ENCODE peak calls at places on chromosomes 2 and 18, in nine cellular contexts. K, V, Z, S, E, W, J, H and N are unnamed samples.

GRCh38 chr2:42693688-42694479 is 70.1 kb downstream of the OXER1 start:
- DNase-seq in S (no peak), V (no peak), Z (no peak), E (no peak), K (no peak), H (no peak), W (no peak), J (no peak), N (no peak)

GRCh38 chr18:13658444-13659204 is 67.7 kb downstream of the FAM210A start:
- DNase-seq in E (no peak), W (no peak), H (no peak), S (no peak), V (no peak), Z (no peak), J (no peak), K (no peak), N (no peak)

GRCh38 chr2:97774425-97774824 is 61.0 kb downstream of the ZAP70 start:
- DNase-seq in K (no peak), S (peak), E (no peak), W (no peak), H (no peak), V (no peak), Z (no peak), J (no peak), N (no peak)

GRCh38 chr2:10301946-10302478 is 692 bp upstream of the HPCAL1 start:
- DNase-seq in K (no peak), H (no peak), V (no peak), W (no peak), E (no peak), J (no peak), Z (no peak), S (no peak), N (no peak)

GRCh38 chr2:26300234-26300641 is 45.7 kb upstream of the SELENOI start:
- DNase-seq in V (no peak), H (peak), W (peak), K (no peak), Z (no peak), E (peak), J (no peak), S (no peak), N (peak)

GRCh38 chr2:224894356-224894755 is 147.9 kb downstream of the DOCK10 start:
- DNase-seq in S (no peak), E (no peak), H (no peak), V (peak), Z (no peak), J (no peak), K (no peak), W (no peak), N (no peak)

GRCh38 chr2:182406221-182406620 is 20.6 kb downstream of the PDE1A start:
- DNase-seq in Z (no peak), J (no peak), H (no peak), S (no peak), K (no peak), V (no peak), W (peak), E (no peak), N (no peak)

GRCh38 chr2:68926782-68927181 is 25.9 kb downstream of the GKN2 start:
- DNase-seq in V (no peak), J (no peak), Z (no peak), W (no peak), H (no peak), S (no peak), K (peak), E (no peak), N (no peak)

GRCh38 chr2:102028470-102028869 is 36.7 kb downstream of the IL1R2 start:
- DNase-seq in W (no peak), Z (no peak), V (no peak), J (no peak), E (no peak), K (no peak), S (no peak), H (no peak), N (no peak)

GRCh38 chr18:37435996-37436395 is 129.6 kb downstream of the CELF4 start:
- DNase-seq in K (no peak), Z (no peak), H (no peak), S (no peak), J (no peak), W (no peak), V (no peak), E (no peak), N (no peak)

GRCh38 chr2:73925853-73926492 is 707 bp upstream of the DGUOK start:
- DNase-seq in W (no peak), K (no peak), V (no peak), Z (no peak), S (no peak), E (peak), H (no peak), J (no peak), N (no peak)

GRCh38 chr18:22514655-22515054 is 96.9 kb upstream of the CTAGE1 start:
- DNase-seq in K (no peak), V (no peak), W (no peak), S (no peak), E (no peak), J (no peak), H (no peak), Z (no peak), N (no peak)

GRCh38 chr2:181054843-181055242 is 74.4 kb downstream of the UBE2E3 start:
- DNase-seq in E (no peak), W (peak), V (no peak), Z (no peak), K (no peak), S (no peak), H (no peak), J (no peak), N (no peak)

GRCh38 chr2:30691091-30691947 is 115.9 kb downstream of the CAPN13 start:
- DNase-seq in V (no peak), S (no peak), Z (no peak), K (no peak), H (no peak), W (no peak), E (no peak), J (no peak), N (no peak)

GRCh38 chr2:161796192-161796591 is 172.0 kb downstream of the SLC4A10 start:
- DNase-seq in V (no peak), Z (no peak), S (no peak), E (no peak), K (no peak), H (no peak), W (peak), J (no peak), N (peak)

GRCh38 chr18:35049111-35050003 is 8.1 kb downstream of the MAPRE2 start:
- DNase-seq in W (no peak), E (no peak), J (no peak), H (no peak), Z (no peak), V (no peak), S (no peak), K (no peak), N (no peak)

GRCh38 chr2:173401716-173402326 is 47.1 kb downstream of the CDCA7 start:
- DNase-seq in E (no peak), K (no peak), J (no peak), V (no peak), H (no peak), W (peak), S (peak), Z (no peak), N (no peak)

GRCh38 chr2:119433636-119434327 is 2.1 kb downstream of the TMEM37 start:
- DNase-seq in K (no peak), V (no peak), Z (no peak), H (no peak), E (no peak), J (no peak), S (no peak), W (no peak), N (no peak)

GRCh38 chr2:233463586-233463985 is 103.0 kb downstream of the USP40 start:
- DNase-seq in V (no peak), J (no peak), H (no peak), K (no peak), S (no peak), E (no peak), W (no peak), Z (no peak), N (no peak)

GRCh38 chr18:42730272-42730671 is 385.2 kb downstream of the RIT2 start:
- DNase-seq in K (no peak), H (no peak), Z (no peak), V (no peak), W (peak), S (no peak), E (no peak), J (no peak), N (no peak)
- TF ChIP-seq CTCF in K (no peak), H (no peak), Z (no peak), V (no peak), W (peak), S (no peak), E (no peak), J (no peak), N (no peak)

DNA sequence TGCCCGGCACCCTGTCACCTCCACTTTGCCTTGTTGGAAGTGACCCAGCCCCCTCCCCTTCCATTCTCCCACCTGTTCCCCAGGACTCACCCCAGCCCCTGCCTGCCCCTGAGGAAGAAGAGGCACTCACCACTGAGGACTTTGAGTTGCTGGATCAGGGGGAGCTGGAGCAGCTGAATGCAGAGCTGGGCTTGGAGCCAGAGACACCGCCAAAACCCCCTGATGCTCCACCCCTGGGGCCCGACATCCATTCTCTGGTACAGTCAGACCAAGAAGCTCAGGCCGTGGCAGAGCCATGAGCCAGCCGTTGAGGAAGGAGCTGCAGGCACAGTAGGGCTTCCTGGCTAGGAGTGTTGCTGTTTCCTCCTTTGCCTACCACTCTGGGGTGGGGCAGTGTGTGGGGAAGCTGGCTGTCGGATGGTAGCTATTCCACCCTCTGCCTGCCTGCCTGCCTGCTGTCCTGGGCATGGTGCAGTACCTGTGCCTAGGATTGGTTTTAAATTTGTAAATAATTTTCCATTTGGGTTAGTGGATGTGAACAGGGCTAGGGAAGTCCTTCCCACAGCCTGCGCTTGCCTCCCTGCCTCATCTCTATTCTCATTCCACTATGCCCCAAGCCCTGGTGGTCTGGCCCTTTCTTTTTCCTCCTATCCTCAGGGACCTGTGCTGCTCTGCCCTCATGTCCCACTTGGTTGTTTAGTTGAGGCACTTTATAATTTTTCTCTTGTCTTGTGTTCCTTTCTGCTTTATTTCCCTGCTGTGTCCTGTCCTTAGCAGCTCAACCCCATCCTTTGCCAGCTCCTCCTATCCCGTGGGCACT is 4.5 kb downstream of the RETREG2 start:
- DNase-seq in S (no peak), J (no peak), W (no peak), E (no peak), K (no peak), Z (no peak), V (no peak), H (no peak), N (no peak)
- H3K4me3 ChIP-seq in S (no peak), J (no peak), W (no peak), E (no peak), K (no peak), Z (no peak), V (no peak), H (no peak), N (no peak)

GRCh38 chr2:219002395-219003266 is 9.4 kb upstream of the CRYBA2 start:
- DNase-seq in E (peak), J (peak), K (peak), S (peak), V (no peak), H (no peak), Z (no peak), W (no peak), N (peak)
- TF ChIP-seq CTCF in E (peak), J (peak), K (peak), S (peak), V (no peak), H (peak), Z (no peak), W (peak), N (peak)

DNA sequence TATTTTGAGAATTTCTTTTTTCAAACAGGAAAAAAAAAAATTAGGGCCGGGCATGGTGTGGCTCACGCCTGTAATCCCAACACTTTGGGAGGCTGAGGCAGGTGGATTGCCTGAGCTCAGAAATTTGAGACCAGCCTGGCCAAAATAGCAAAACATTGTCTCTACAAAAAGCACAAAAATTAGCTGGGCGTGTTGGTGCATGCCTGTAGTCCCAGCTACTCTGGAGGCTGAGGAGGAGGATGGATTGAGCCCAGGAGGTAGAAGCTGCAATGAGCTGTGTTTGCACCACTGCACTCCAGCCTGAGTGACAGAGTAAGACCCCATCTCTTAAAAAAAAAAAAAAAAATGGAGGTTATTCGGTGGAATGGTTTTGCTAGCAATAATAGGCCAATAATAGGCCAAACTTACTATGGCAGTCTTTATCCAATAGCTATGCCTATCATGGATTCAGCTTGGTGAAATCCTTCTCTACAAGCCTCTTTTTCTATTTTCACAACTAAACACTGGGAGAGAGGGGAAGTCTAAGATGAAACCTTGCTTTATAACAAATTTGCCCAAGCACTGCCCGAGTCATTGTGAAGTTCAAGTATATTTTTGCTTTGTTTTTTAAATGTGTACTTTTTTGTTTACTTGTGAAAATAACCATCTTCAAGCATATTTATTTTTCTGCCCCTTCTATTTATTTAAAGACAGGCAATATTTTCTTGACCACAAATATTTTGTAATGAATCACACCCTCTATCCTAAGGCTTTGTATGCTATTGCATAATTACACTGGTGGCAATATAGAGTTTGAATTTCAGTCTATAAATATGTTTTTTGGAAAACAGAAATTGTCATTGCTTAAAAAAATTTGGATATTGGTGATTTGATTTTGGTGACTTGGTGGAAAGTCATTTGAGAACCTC is 20.0 kb upstream of the KYNU start:
- DNase-seq in H (no peak), E (no peak), J (no peak), K (no peak), V (no peak), S (peak), W (no peak), Z (no peak), N (peak)
- H3K4me3 ChIP-seq in H (no peak), E (no peak), J (no peak), K (no peak), V (no peak), S (no peak), W (no peak), Z (no peak), N (no peak)

GRCh38 chr2:86087936-86088850 is 17.5 kb downstream of the POLR1A start:
- DNase-seq in E (no peak), W (no peak), H (no peak), Z (no peak), V (no peak), K (no peak), S (no peak), J (no peak), N (no peak)
- TF ChIP-seq CTCF in E (no peak), W (peak), H (peak), Z (no peak), V (peak), K (no peak), S (peak), J (peak), N (peak)

GRCh38 chr2:209661286-209661685 is 110.3 kb upstream of the UNC80 start:
- DNase-seq in Z (no peak), J (no peak), S (no peak), V (no peak), E (no peak), K (no peak), W (no peak), H (no peak), N (no peak)

GRCh38 chr2:209663666-209664065 is 108.0 kb upstream of the UNC80 start:
- DNase-seq in Z (no peak), S (no peak), H (no peak), W (no peak), K (no peak), J (no peak), V (no peak), E (no peak), N (no peak)

GRCh38 chr2:209666296-209666695 is 105.3 kb upstream of the UNC80 start:
- DNase-seq in V (no peak), E (no peak), Z (no peak), K (no peak), J (no peak), W (no peak), S (no peak), H (no peak), N (no peak)

GRCh38 chr2:209662091-209662490 is 109.5 kb upstream of the UNC80 start:
- DNase-seq in S (no peak), H (no peak), K (no peak), J (no peak), E (no peak), Z (no peak), V (no peak), W (no peak), N (no peak)

GRCh38 chr2:209663149-209663548 is 108.5 kb upstream of the UNC80 start:
- DNase-seq in V (no peak), E (no peak), S (peak), W (peak), H (peak), K (no peak), Z (no peak), J (no peak), N (no peak)
- H3K4me3 ChIP-seq in V (no peak), E (no peak), S (no peak), W (no peak), H (no peak), K (no peak), Z (no peak), J (no peak), N (no peak)

GRCh38 chr2:127174176-127174575 is 45.9 kb downstream of the CYP27C1 start:
- DNase-seq in H (peak), W (peak), Z (no peak), V (no peak), E (no peak), K (no peak), S (peak), J (no peak), N (peak)
- TF ChIP-seq CTCF in H (peak), W (peak), Z (no peak), V (peak), E (no peak), K (no peak), S (peak), J (peak), N (peak)